ENCODE peak calls at places on chromosomes 12 and 14, in ten cellular contexts. B is OCI-LY7; A is ovary; R is stomach; G is cardiac muscle cell; P is psoas muscle; E is mucosa of descending colon; J is HCT116; I is uterus; F is CD8-positive, alpha-beta T cell. X is an unnamed sample.

GRCh38 chr12:58302487-58303011 is 361.2 kb downstream of the ATP23 start:
- DNase-seq in B (peak; percentile 8), A (no peak), R (no peak), G (peak; percentile 19), P (no peak), E (peak; percentile 62), J (no peak), I (no peak), F (no peak), X (no peak)

GRCh38 chr14:30444451-30444850 is 114.5 kb upstream of the G2E3 start:
- DNase-seq in B (no peak), A (no peak), R (no peak), G (no peak), P (no peak), E (no peak), J (no peak), I (no peak), F (no peak), X (no peak)

GRCh38 chr14:34496679-34497513 is 34.9 kb upstream of the SPTSSA start:
- DNase-seq in B (no peak), A (peak; percentile 90), R (peak; percentile 41), G (peak; percentile 99), P (peak; percentile 85), E (peak; percentile 78), J (peak; percentile 97), I (peak; percentile 90), F (no peak), X (peak; percentile 65)

GRCh38 chr12:31589896-31590729 is 823 bp downstream of the DENND5B start:
- DNase-seq in B (peak; percentile 81), A (peak; percentile 81), R (peak; percentile 76), G (peak; percentile 72), P (peak; percentile 78), E (peak; percentile 71), J (peak; percentile 36), I (peak; percentile 60), F (no peak), X (peak; percentile 57)

GRCh38 chr12:95532851-95533250 is 18.4 kb downstream of the USP44 start:
- DNase-seq in B (no peak), A (no peak), R (no peak), G (peak; percentile 58), P (no peak), E (peak; percentile 8), J (no peak), I (no peak), F (no peak), X (no peak)

GRCh38 chr14:100679707-100680438 is 46.8 kb upstream of the DLK1 start:
- DNase-seq in B (no peak), A (peak; percentile 93), R (no peak), G (peak; percentile 82), P (peak; percentile 59), E (no peak), J (no peak), I (peak; percentile 73), F (no peak), X (peak; percentile 60)

GRCh38 chr14:75673345-75673744 is 12.3 kb downstream of the TTLL5 start:
- DNase-seq in B (no peak), A (no peak), R (no peak), G (no peak), P (no peak), E (no peak), J (no peak), I (no peak), F (no peak), X (no peak)

GRCh38 chr14:94545131-94545841 is 16.0 kb upstream of the SERPINA4 start:
- DNase-seq in B (no peak), A (no peak), R (no peak), G (peak; percentile 40), P (no peak), E (no peak), J (no peak), I (no peak), F (no peak), X (no peak)

GRCh38 chr14:84282618-84283017 is 1247.3 kb upstream of the FLRT2 start:
- DNase-seq in B (no peak), A (no peak), R (no peak), G (no peak), P (no peak), E (no peak), J (no peak), I (no peak), F (no peak), X (no peak)

GRCh38 chr12:108117902-108118301 is 11.2 kb upstream of the WSCD2 start:
- DNase-seq in B (no peak), A (no peak), R (no peak), G (no peak), P (no peak), E (no peak), J (no peak), I (no peak), F (no peak), X (no peak)

GRCh38 chr14:87149583-87150354 is 843.2 kb downstream of the GALC start:
- DNase-seq in B (no peak), A (no peak), R (no peak), G (no peak), P (no peak), E (no peak), J (no peak), I (no peak), F (no peak), X (no peak)

GRCh38 chr14:33393155-33393894 is 454.6 kb downstream of the NPAS3 start:
- DNase-seq in B (no peak), A (no peak), R (no peak), G (peak; percentile 10), P (no peak), E (no peak), J (no peak), I (no peak), F (no peak), X (no peak)

GRCh38 chr14:54908230-54908629 is 5.6 kb upstream of the GCH1 start:
- DNase-seq in B (no peak), A (no peak), R (no peak), G (no peak), P (no peak), E (no peak), J (no peak), I (no peak), F (no peak), X (no peak)

GRCh38 chr14:70655110-70655826 is 13.6 kb downstream of the TTC9 start:
- DNase-seq in B (peak; percentile 95), A (no peak), R (peak; percentile 34), G (no peak), P (no peak), E (peak; percentile 54), J (no peak), I (no peak), F (peak; percentile 66), X (no peak)

GRCh38 chr14:35121026-35121886 is 534 bp downstream of the PPP2R3C start:
- DNase-seq in B (no peak), A (peak; percentile 48), R (no peak), G (peak; percentile 32), P (no peak), E (peak; percentile 48), J (no peak), I (no peak), F (no peak), X (no peak)

GRCh38 chr14:75439989-75440388 is 12.2 kb downstream of the JDP2 start:
- DNase-seq in B (peak; percentile 80), A (no peak), R (no peak), G (no peak), P (no peak), E (no peak), J (no peak), I (no peak), F (no peak), X (no peak)

GRCh38 chr14:99597911-99598600 is 6.0 kb downstream of the CCDC85C start:
- DNase-seq in B (no peak), A (no peak), R (no peak), G (no peak), P (no peak), E (no peak), J (no peak), I (no peak), F (no peak), X (no peak)

GRCh38 chr12:14416658-14417057 is 51.2 kb downstream of the ATF7IP start:
- DNase-seq in B (peak; percentile 65), A (no peak), R (no peak), G (peak; percentile 92), P (no peak), E (no peak), J (no peak), I (no peak), F (no peak), X (no peak)

GRCh38 chr12:116697305-116698130 is 40.4 kb downstream of the SPRING1 start:
- DNase-seq in B (peak; percentile 53), A (no peak), R (peak; percentile 67), G (peak; percentile 26), P (no peak), E (peak; percentile 37), J (peak; percentile 40), I (no peak), F (no peak), X (no peak)
- TF ChIP-seq CTCF in B (peak; percentile 65), A (no peak), R (no peak), G (peak; percentile 27), P (no peak), E (no peak), J (peak; percentile 67), I (no peak), F (no peak), X (no peak)

GRCh38 chr14:29054119-29054518 is 287.5 kb downstream of the FOXG1 start:
- DNase-seq in B (no peak), A (no peak), R (no peak), G (no peak), P (no peak), E (no peak), J (no peak), I (no peak), F (no peak), X (no peak)
- H3K4me1 ChIP-seq in B (no peaks in the 10 kb centered on the region), A (no peaks in the 10 kb centered on the region), R (no peaks in the 10 kb centered on the region), G (no peaks in the 10 kb centered on the region), P (no peaks in the 10 kb centered on the region), E (no peaks in the 10 kb centered on the region), J (no peaks in the 10 kb centered on the region), I (no peaks in the 10 kb centered on the region), F (no peaks in the 10 kb centered on the region), X (no peaks in the 10 kb centered on the region)

GRCh38 chr12:119869720-119870119 is 7.4 kb downstream of the CIT start:
- DNase-seq in B (no peak), A (no peak), R (no peak), G (peak; percentile 85), P (peak; percentile 23), E (peak; percentile 6), J (peak; percentile 12), I (no peak), F (no peak), X (no peak)
- TF ChIP-seq CTCF in B (no peak), A (no peak), R (no peak), G (no peak), P (no peak), E (no peak), J (peak; percentile 13), I (no peak), F (no peak), X (no peak)

DNA sequence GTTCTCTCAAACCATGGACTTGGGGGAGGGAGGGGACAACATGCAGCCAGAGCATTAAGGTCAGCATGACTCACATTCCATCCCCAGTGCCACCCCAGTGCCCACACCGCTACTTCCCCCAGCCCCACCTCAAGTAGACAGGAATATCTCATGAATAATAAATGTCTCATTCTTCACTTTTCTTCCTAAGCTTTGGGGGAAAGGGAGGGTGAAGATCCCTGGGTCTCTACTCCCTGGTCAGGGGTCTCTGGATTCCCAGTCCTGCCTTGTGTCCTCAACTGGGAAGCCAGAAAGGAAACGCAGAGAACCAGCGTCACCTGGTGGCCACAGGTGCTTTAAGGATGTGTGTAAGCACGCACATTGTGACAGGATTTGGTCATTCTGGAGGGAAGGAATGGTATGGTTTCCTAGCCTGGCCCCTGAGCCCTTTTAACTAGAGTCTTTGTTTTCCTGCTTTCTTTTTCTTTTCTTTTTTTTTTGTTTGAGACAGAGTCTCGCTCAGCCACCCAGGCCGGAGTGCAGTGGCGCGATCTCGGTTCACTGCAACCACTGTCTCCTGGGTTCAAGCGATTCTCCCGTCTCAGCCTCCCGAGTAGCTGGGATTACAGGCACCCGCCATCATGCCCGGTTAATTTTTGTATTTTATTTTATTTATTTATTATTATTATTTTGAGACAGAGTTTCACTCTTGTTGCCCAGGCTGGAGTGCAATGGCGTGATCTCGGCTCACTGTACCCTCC is 3.4 kb downstream of the GPR84 start:
- DNase-seq in B (peak; percentile 78), A (peak; percentile 90), R (peak; percentile 87), G (peak; percentile 86), P (peak; percentile 65), E (peak; percentile 94), J (peak; percentile 77), I (peak; percentile 89), F (peak; percentile 37), X (peak; percentile 75)
- H3K4me1 ChIP-seq in B (peaks cover 53% of the 10 kb centered on the region), A (no peaks in the 10 kb centered on the region), R (peaks cover 46% of the 10 kb centered on the region), G (peaks cover 36% of the 10 kb centered on the region), P (peaks cover 14% of the 10 kb centered on the region), E (no peaks in the 10 kb centered on the region), J (peaks cover 26% of the 10 kb centered on the region), I (peaks cover 4% of the 10 kb centered on the region), F (peaks cover 31% of the 10 kb centered on the region), X (peaks cover 86% of the 10 kb centered on the region)